ENCODE peak calls at places on chromosomes 12 and 14, in six cellular contexts. One of them, this sample, is unnamed.

GRCh38 chr12:6383572-6384498 is at the start of gene LTBR:
- DNase-seq in HepG2: peak
- DNase-seq in SK-N-SH: no peak
- DNase-seq in K562: peak
- DNase-seq in H1: peak
- DNase-seq in GM12878: no peak
- DNase-seq in this sample: no peak

GRCh38 chr14:76919811-76920571 is 93.8 kb downstream of the LRRC74A start:
- DNase-seq in HepG2: peak
- DNase-seq in SK-N-SH: peak
- DNase-seq in K562: no peak
- DNase-seq in H1: no peak
- DNase-seq in GM12878: no peak
- DNase-seq in this sample: no peak

GRCh38 chr12:31612819-31613218 is 21.9 kb upstream of the DENND5B start:
- DNase-seq in HepG2: no peak
- DNase-seq in SK-N-SH: no peak
- DNase-seq in K562: no peak
- DNase-seq in H1: no peak
- DNase-seq in GM12878: no peak
- DNase-seq in this sample: no peak

GRCh38 chr12:88958961-88959360 is 378.7 kb upstream of the KITLG start:
- DNase-seq in HepG2: no peak
- DNase-seq in SK-N-SH: no peak
- DNase-seq in K562: no peak
- DNase-seq in H1: no peak
- DNase-seq in GM12878: no peak
- DNase-seq in this sample: no peak

GRCh38 chr12:104763163-104763805 is 194.8 kb downstream of the SLC41A2 start:
- DNase-seq in HepG2: no peak
- DNase-seq in SK-N-SH: no peak
- DNase-seq in K562: no peak
- DNase-seq in H1: peak
- DNase-seq in GM12878: no peak
- DNase-seq in this sample: no peak

GRCh38 chr12:115341442-115341841 is 657.5 kb upstream of the TBX3 start:
- DNase-seq in HepG2: no peak
- DNase-seq in SK-N-SH: no peak
- DNase-seq in K562: no peak
- DNase-seq in H1: no peak
- DNase-seq in GM12878: no peak
- DNase-seq in this sample: no peak

GRCh38 chr12:121240484-121241202 is 30.7 kb downstream of the P2RX4 start:
- DNase-seq in HepG2: no peak
- DNase-seq in SK-N-SH: no peak
- DNase-seq in K562: peak
- DNase-seq in H1: peak
- DNase-seq in GM12878: no peak
- DNase-seq in this sample: no peak

GRCh38 chr14:99884834-99885648 is 91.8 kb downstream of the EML1 start:
- DNase-seq in HepG2: peak
- DNase-seq in SK-N-SH: peak
- DNase-seq in K562: peak
- DNase-seq in H1: no peak
- DNase-seq in GM12878: peak
- DNase-seq in this sample: peak

GRCh38 chr14:86574026-86574777 is 1044.3 kb downstream of the FLRT2 start:
- DNase-seq in HepG2: peak
- DNase-seq in SK-N-SH: no peak
- DNase-seq in K562: no peak
- DNase-seq in H1: no peak
- DNase-seq in GM12878: no peak
- DNase-seq in this sample: no peak

GRCh38 chr12:48615681-48616080 is 45.8 kb upstream of the LALBA start:
- DNase-seq in HepG2: no peak
- DNase-seq in SK-N-SH: no peak
- DNase-seq in K562: peak
- DNase-seq in H1: no peak
- DNase-seq in GM12878: no peak
- DNase-seq in this sample: no peak

GRCh38 chr12:20601668-20602280 is 93.4 kb upstream of the SLCO1C1 start:
- DNase-seq in HepG2: peak
- DNase-seq in SK-N-SH: peak
- DNase-seq in K562: no peak
- DNase-seq in H1: no peak
- DNase-seq in GM12878: no peak
- DNase-seq in this sample: no peak

GRCh38 chr14:58285132-58285531 is 13.2 kb upstream of the ARID4A start:
- DNase-seq in HepG2: no peak
- DNase-seq in SK-N-SH: no peak
- DNase-seq in K562: no peak
- DNase-seq in H1: no peak
- DNase-seq in GM12878: no peak
- DNase-seq in this sample: no peak

GRCh38 chr14:79369359-79370332 is 841.7 kb downstream of the DIO2 start:
- DNase-seq in HepG2: no peak
- DNase-seq in SK-N-SH: peak
- DNase-seq in K562: no peak
- DNase-seq in H1: no peak
- DNase-seq in GM12878: no peak
- DNase-seq in this sample: no peak

GRCh38 chr12:53051881-53052412 is 2.1 kb downstream of the TNS2 start:
- DNase-seq in HepG2: no peak
- DNase-seq in SK-N-SH: no peak
- DNase-seq in K562: no peak
- DNase-seq in H1: no peak
- DNase-seq in GM12878: no peak
- DNase-seq in this sample: no peak

GRCh38 chr12:95694148-95694547 is 96.4 kb downstream of the NTN4 start:
- DNase-seq in HepG2: no peak
- DNase-seq in SK-N-SH: no peak
- DNase-seq in K562: no peak
- DNase-seq in H1: no peak
- DNase-seq in GM12878: no peak
- DNase-seq in this sample: no peak

GRCh38 chr12:127438512-127439244 is 828.3 kb upstream of the TMEM132C start:
- DNase-seq in HepG2: no peak
- DNase-seq in SK-N-SH: no peak
- DNase-seq in K562: no peak
- DNase-seq in H1: no peak
- DNase-seq in GM12878: no peak
- DNase-seq in this sample: no peak

GRCh38 chr14:105710119-105711057 is 184.0 kb downstream of the TMEM121 start:
- DNase-seq in HepG2: no peak
- DNase-seq in SK-N-SH: no peak
- DNase-seq in K562: no peak
- DNase-seq in H1: no peak
- DNase-seq in GM12878: no peak
- DNase-seq in this sample: no peak

GRCh38 chr14:28294834-28295440 is 471.6 kb upstream of the FOXG1 start:
- DNase-seq in HepG2: peak
- DNase-seq in SK-N-SH: peak
- DNase-seq in K562: no peak
- DNase-seq in H1: no peak
- DNase-seq in GM12878: no peak
- DNase-seq in this sample: no peak

GRCh38 chr12:56451147-56451546 is 1.9 kb upstream of the TIMELESS start:
- DNase-seq in HepG2: no peak
- DNase-seq in SK-N-SH: no peak
- DNase-seq in K562: no peak
- DNase-seq in H1: no peak
- DNase-seq in GM12878: no peak
- DNase-seq in this sample: no peak

GRCh38 chr12:126247936-126248335 is 1182.7 kb downstream of the AACS start:
- DNase-seq in HepG2: no peak
- DNase-seq in SK-N-SH: no peak
- DNase-seq in K562: no peak
- DNase-seq in H1: no peak
- DNase-seq in GM12878: no peak
- DNase-seq in this sample: no peak

GRCh38 chr12:2813214-2813554 is 716 bp downstream of the ITFG2 start:
- DNase-seq in HepG2: no peak
- DNase-seq in SK-N-SH: no peak
- DNase-seq in K562: no peak
- DNase-seq in H1: no peak
- DNase-seq in GM12878: no peak
- DNase-seq in this sample: no peak

GRCh38 chr14:73887704-73888459 is 1.2 kb downstream of the ZNF410 start:
- DNase-seq in HepG2: peak
- DNase-seq in SK-N-SH: no peak
- DNase-seq in K562: no peak
- DNase-seq in H1: no peak
- DNase-seq in GM12878: no peak
- DNase-seq in this sample: no peak
- TF ChIP-seq TAF1 in HepG2: no peak
- TF ChIP-seq TAF1 in SK-N-SH: no peak
- TF ChIP-seq TAF1 in K562: no peak
- TF ChIP-seq TAF1 in H1: no peak
- TF ChIP-seq TAF1 in GM12878: no peak
- TF ChIP-seq TAF1 in this sample: no peak

GRCh38 chr12:103495158-103495782 is 498 bp downstream of the C12orf42 start:
- DNase-seq in HepG2: no peak
- DNase-seq in SK-N-SH: peak
- DNase-seq in K562: peak
- DNase-seq in H1: peak
- DNase-seq in GM12878: no peak
- DNase-seq in this sample: peak

GRCh38 chr12:103498990-103499389 is 3.2 kb upstream of the C12orf42 start:
- DNase-seq in HepG2: no peak
- DNase-seq in SK-N-SH: no peak
- DNase-seq in K562: no peak
- DNase-seq in H1: no peak
- DNase-seq in GM12878: no peak
- DNase-seq in this sample: no peak

GRCh38 chr12:103493199-103493598 is 2.6 kb downstream of the C12orf42 start:
- DNase-seq in HepG2: no peak
- DNase-seq in SK-N-SH: no peak
- DNase-seq in K562: no peak
- DNase-seq in H1: no peak
- DNase-seq in GM12878: no peak
- DNase-seq in this sample: no peak

GRCh38 chr12:103494388-103494787 is 1.4 kb downstream of the C12orf42 start:
- DNase-seq in HepG2: no peak
- DNase-seq in SK-N-SH: no peak
- DNase-seq in K562: no peak
- DNase-seq in H1: no peak
- DNase-seq in GM12878: no peak
- DNase-seq in this sample: no peak

GRCh38 chr12:103495783-103496456 is at the start of gene C12orf42:
- DNase-seq in HepG2: no peak
- DNase-seq in SK-N-SH: peak
- DNase-seq in K562: no peak
- DNase-seq in H1: peak
- DNase-seq in GM12878: peak
- DNase-seq in this sample: no peak
- TF ChIP-seq TAF1 in HepG2: no peak
- TF ChIP-seq TAF1 in SK-N-SH: no peak
- TF ChIP-seq TAF1 in K562: no peak
- TF ChIP-seq TAF1 in H1: no peak
- TF ChIP-seq TAF1 in GM12878: no peak
- TF ChIP-seq TAF1 in this sample: no peak

GRCh38 chr12:752673-753400 is 458 bp downstream of the WNK1 start:
- DNase-seq in HepG2: no peak
- DNase-seq in SK-N-SH: peak
- DNase-seq in K562: peak
- DNase-seq in H1: peak
- DNase-seq in GM12878: no peak
- DNase-seq in this sample: peak

GRCh38 chr12:751828-752672 is at the start of gene WNK1:
- DNase-seq in HepG2: peak
- DNase-seq in SK-N-SH: peak
- DNase-seq in K562: peak
- DNase-seq in H1: peak
- DNase-seq in GM12878: peak
- DNase-seq in this sample: peak

GRCh38 chr12:749871-750270 is 2.5 kb upstream of the WNK1 start:
- DNase-seq in HepG2: no peak
- DNase-seq in SK-N-SH: no peak
- DNase-seq in K562: no peak
- DNase-seq in H1: no peak
- DNase-seq in GM12878: no peak
- DNase-seq in this sample: no peak

GRCh38 chr12:751192-751827 is 1.1 kb upstream of the WNK1 start:
- DNase-seq in HepG2: peak
- DNase-seq in SK-N-SH: peak
- DNase-seq in K562: peak
- DNase-seq in H1: peak
- DNase-seq in GM12878: peak
- DNase-seq in this sample: peak

GRCh38 chr12:750356-751191 is 1.8 kb upstream of the WNK1 start:
- DNase-seq in HepG2: no peak
- DNase-seq in SK-N-SH: peak
- DNase-seq in K562: no peak
- DNase-seq in H1: no peak
- DNase-seq in GM12878: no peak
- DNase-seq in this sample: no peak
- TF ChIP-seq TAF1 in HepG2: no peak
- TF ChIP-seq TAF1 in SK-N-SH: no peak
- TF ChIP-seq TAF1 in K562: no peak
- TF ChIP-seq TAF1 in H1: no peak
- TF ChIP-seq TAF1 in GM12878: no peak
- TF ChIP-seq TAF1 in this sample: no peak

GRCh38 chr12:402127-402456 is 648 bp downstream of the CCDC77 start:
- DNase-seq in HepG2: peak
- DNase-seq in SK-N-SH: peak
- DNase-seq in K562: no peak
- DNase-seq in H1: no peak
- DNase-seq in GM12878: no peak
- DNase-seq in this sample: no peak
- TF ChIP-seq TAF1 in HepG2: no peak
- TF ChIP-seq TAF1 in SK-N-SH: no peak
- TF ChIP-seq TAF1 in K562: no peak
- TF ChIP-seq TAF1 in H1: no peak
- TF ChIP-seq TAF1 in GM12878: no peak
- TF ChIP-seq TAF1 in this sample: no peak

GRCh38 chr12:45518516-45519235 is 210.8 kb upstream of the ARID2 start:
- DNase-seq in HepG2: no peak
- DNase-seq in SK-N-SH: peak
- DNase-seq in K562: no peak
- DNase-seq in H1: no peak
- DNase-seq in GM12878: no peak
- DNase-seq in this sample: no peak
- TF ChIP-seq TAF1 in HepG2: no peak
- TF ChIP-seq TAF1 in SK-N-SH: no peak
- TF ChIP-seq TAF1 in K562: no peak
- TF ChIP-seq TAF1 in H1: no peak
- TF ChIP-seq TAF1 in GM12878: no peak
- TF ChIP-seq TAF1 in this sample: no peak

GRCh38 chr14:59465570-59466150 is 480 bp upstream of the GPR135 start:
- DNase-seq in HepG2: no peak
- DNase-seq in SK-N-SH: no peak
- DNase-seq in K562: no peak
- DNase-seq in H1: no peak
- DNase-seq in GM12878: no peak
- DNase-seq in this sample: no peak
- TF ChIP-seq TAF1 in HepG2: no peak
- TF ChIP-seq TAF1 in SK-N-SH: no peak
- TF ChIP-seq TAF1 in K562: no peak
- TF ChIP-seq TAF1 in H1: no peak
- TF ChIP-seq TAF1 in GM12878: no peak
- TF ChIP-seq TAF1 in this sample: no peak

GRCh38 chr14:73026243-73026844 is 562 bp downstream of the ZFYVE1 start:
- DNase-seq in HepG2: no peak
- DNase-seq in SK-N-SH: no peak
- DNase-seq in K562: no peak
- DNase-seq in H1: no peak
- DNase-seq in GM12878: no peak
- DNase-seq in this sample: peak
- TF ChIP-seq TAF1 in HepG2: no peak
- TF ChIP-seq TAF1 in SK-N-SH: no peak
- TF ChIP-seq TAF1 in K562: no peak
- TF ChIP-seq TAF1 in H1: no peak
- TF ChIP-seq TAF1 in GM12878: no peak
- TF ChIP-seq TAF1 in this sample: no peak